ENCODE peak calls at places on chromosomes 13 and 19, in nine cellular contexts. T is Peyer's patch; X is tibial artery; F is NB4; E is HFF-Myc; V is effector memory CD4-positive, alpha-beta T cell; K is heart left ventricle; O is right lobe of liver; N is GM23248. G is an unnamed sample.

GRCh38 chr13:20175406-20175794 is 14.5 kb upstream of the GJA3 start:
- DNase-seq in T (no peak), X (no peak), F (no peak), E (no peak), V (no peak), K (no peak), O (no peak), N (no peak), G (no peak)

GRCh38 chr13:52711277-52711676 is 28.3 kb downstream of the CNMD start:
- DNase-seq in T (no peak), X (no peak), F (no peak), E (peak), V (no peak), K (no peak), O (no peak), N (no peak), G (no peak)

GRCh38 chr19:37946132-37946531 is 39.1 kb downstream of the SIPA1L3 start:
- DNase-seq in T (no peak), X (no peak), F (no peak), E (no peak), V (no peak), K (no peak), O (no peak), N (no peak), G (no peak)

GRCh38 chr19:1396019-1396767 is 5.1 kb downstream of the GAMT start:
- DNase-seq in T (no peak), X (no peak), F (no peak), E (no peak), V (no peak), K (no peak), O (peak), N (peak), G (no peak)

GRCh38 chr19:14943601-14944000 is 2.3 kb downstream of the OR7C2 start:
- DNase-seq in T (no peak), X (no peak), F (peak), E (no peak), V (no peak), K (no peak), O (no peak), N (peak), G (no peak)

GRCh38 chr19:57135797-57136196 is 9.2 kb downstream of the ZIM3 start:
- DNase-seq in T (no peak), X (no peak), F (no peak), E (no peak), V (no peak), K (no peak), O (no peak), N (no peak), G (no peak)

GRCh38 chr19:35755160-35755549 is 1.7 kb downstream of the HSPB6 start:
- DNase-seq in T (no peak), X (no peak), F (no peak), E (no peak), V (no peak), K (no peak), O (no peak), N (no peak), G (no peak)

GRCh38 chr19:28497137-28497536 is 715.8 kb downstream of the UQCRFS1 start:
- DNase-seq in T (no peak), X (no peak), F (no peak), E (no peak), V (no peak), K (no peak), O (no peak), N (no peak), G (no peak)

GRCh38 chr13:110116072-110116487 is 190.9 kb downstream of the COL4A1 start:
- DNase-seq in T (peak), X (peak), F (peak), E (no peak), V (no peak), K (peak), O (peak), N (peak), G (peak)

GRCh38 chr13:44303681-44304432 is 69.8 kb upstream of the SERP2 start:
- DNase-seq in T (no peak), X (peak), F (no peak), E (no peak), V (no peak), K (peak), O (peak), N (no peak), G (no peak)

GRCh38 chr13:31431722-31432137 is 232.0 kb downstream of the B3GLCT start:
- DNase-seq in T (peak), X (peak), F (peak), E (no peak), V (no peak), K (peak), O (no peak), N (peak), G (peak)

GRCh38 chr19:3061214-3062161 is 807 bp downstream of the TLE5 start:
- DNase-seq in T (peak), X (no peak), F (peak), E (no peak), V (peak), K (peak), O (peak), N (peak), G (peak)

GRCh38 chr19:33796164-33797100 is at the start of gene KCTD15:
- DNase-seq in T (no peak), X (no peak), F (peak), E (no peak), V (no peak), K (no peak), O (peak), N (peak), G (no peak)

GRCh38 chr19:33293255-33294057 is 8.9 kb downstream of the CEBPA start:
- DNase-seq in T (peak), X (no peak), F (peak), E (no peak), V (no peak), K (no peak), O (peak), N (peak), G (no peak)

GRCh38 chr19:17680235-17680722 is 7.9 kb downstream of the UNC13A start:
- DNase-seq in T (peak), X (peak), F (peak), E (no peak), V (no peak), K (peak), O (peak), N (peak), G (peak)

GRCh38 chr19:14507704-14508246 is 10.4 kb downstream of the DNAJB1 start:
- DNase-seq in T (no peak), X (no peak), F (no peak), E (no peak), V (no peak), K (no peak), O (no peak), N (peak), G (no peak)

GRCh38 chr13:48741377-48741776 is 87.6 kb downstream of the CYSLTR2 start:
- DNase-seq in T (no peak), X (no peak), F (no peak), E (peak), V (no peak), K (no peak), O (no peak), N (no peak), G (no peak)

GRCh38 chr19:58545286-58546068 is 1.6 kb downstream of the TRIM28 start:
- DNase-seq in T (no peak), X (no peak), F (no peak), E (no peak), V (no peak), K (no peak), O (no peak), N (peak), G (no peak)

GRCh38 chr13:21012841-21013681 is 48.3 kb downstream of the LATS2 start:
- DNase-seq in T (peak), X (peak), F (no peak), E (no peak), V (no peak), K (no peak), O (peak), N (peak), G (no peak)

GRCh38 chr19:52171321-52172169 is at the start of gene ZNF836:
- DNase-seq in T (peak), X (peak), F (peak), E (peak), V (peak), K (peak), O (peak), N (peak), G (peak)

GRCh38 chr13:36606060-36606459 is 67.8 kb upstream of the SERTM1 start:
- DNase-seq in T (no peak), X (no peak), F (no peak), E (no peak), V (no peak), K (no peak), O (no peak), N (no peak), G (no peak)

GRCh38 chr13:109408596-109409382 is 377.6 kb downstream of the IRS2 start:
- DNase-seq in T (no peak), X (no peak), F (peak), E (no peak), V (no peak), K (no peak), O (peak), N (no peak), G (no peak)

GRCh38 chr13:62931901-62932883 is 1516.5 kb upstream of the PCDH20 start:
- DNase-seq in T (no peak), X (no peak), F (no peak), E (no peak), V (no peak), K (no peak), O (no peak), N (peak), G (no peak)

GRCh38 chr19:35123573-35123972 is 8.0 kb downstream of the FXYD3 start:
- DNase-seq in T (no peak), X (peak), F (no peak), E (no peak), V (no peak), K (no peak), O (no peak), N (peak), G (no peak)

GRCh38 chr13:76764429-76764828 is 121.8 kb downstream of the KCTD12 start:
- DNase-seq in T (peak), X (peak), F (peak), E (no peak), V (no peak), K (peak), O (peak), N (peak), G (no peak)

GRCh38 chr13:36432106-36432544 is at the start of gene CCNA1:
- DNase-seq in T (peak), X (no peak), F (peak), E (no peak), V (no peak), K (peak), O (no peak), N (peak), G (no peak)

GRCh38 chr13:97982286-97982685 is 28.8 kb downstream of the IPO5 start:
- DNase-seq in T (no peak), X (no peak), F (no peak), E (no peak), V (no peak), K (no peak), O (no peak), N (peak), G (no peak)

GRCh38 chr13:59746291-59746962 is 417.3 kb downstream of the DIAPH3 start:
- DNase-seq in T (no peak), X (no peak), F (no peak), E (no peak), V (no peak), K (no peak), O (no peak), N (peak), G (no peak)

GRCh38 chr19:13153627-13154240 is 3.5 kb downstream of the IER2 start:
- DNase-seq in T (peak), X (no peak), F (peak), E (no peak), V (no peak), K (no peak), O (peak), N (peak), G (no peak)

DNA sequence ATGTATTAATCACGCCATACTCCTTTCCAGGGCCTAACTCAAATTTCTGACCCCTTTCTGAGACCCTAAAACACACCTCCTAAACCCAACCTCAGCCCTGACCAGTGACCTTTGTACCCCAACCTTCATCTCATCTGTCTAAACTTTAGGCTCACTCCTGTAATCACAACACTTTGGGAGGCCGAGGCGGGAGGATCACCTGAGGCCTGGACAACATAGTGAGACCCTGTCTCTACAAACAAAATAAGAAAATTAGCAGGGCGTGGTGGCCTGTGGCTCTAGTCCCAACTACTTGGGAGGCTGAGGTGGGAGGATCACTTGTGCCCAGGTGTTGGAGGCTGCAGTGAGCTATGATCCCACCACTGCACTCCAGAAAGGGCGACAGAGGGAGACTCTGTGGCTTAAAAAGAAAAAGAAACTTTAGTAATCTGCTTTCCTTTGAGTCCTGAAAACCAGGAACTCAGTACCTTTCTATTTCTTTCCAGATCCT is 4.7 kb downstream of the RTN2 start:
- DNase-seq in T (no peak), X (no peak), F (no peak), E (no peak), V (no peak), K (no peak), O (no peak), N (no peak), G (no peak)
- H3K4me3 ChIP-seq in T (no peak), X (peak), F (no peak), E (peak), V (no peak), K (peak), O (no peak), N (peak), G (no peak)

GRCh38 chr19:4338441-4339350 is at the start of gene STAP2:
- DNase-seq in T (peak), X (no peak), F (no peak), E (no peak), V (no peak), K (no peak), O (peak), N (no peak), G (no peak)
- H3K4me3 ChIP-seq in T (peak), X (peak), F (no peak), E (peak), V (peak), K (peak), O (peak), N (peak), G (peak)

DNA sequence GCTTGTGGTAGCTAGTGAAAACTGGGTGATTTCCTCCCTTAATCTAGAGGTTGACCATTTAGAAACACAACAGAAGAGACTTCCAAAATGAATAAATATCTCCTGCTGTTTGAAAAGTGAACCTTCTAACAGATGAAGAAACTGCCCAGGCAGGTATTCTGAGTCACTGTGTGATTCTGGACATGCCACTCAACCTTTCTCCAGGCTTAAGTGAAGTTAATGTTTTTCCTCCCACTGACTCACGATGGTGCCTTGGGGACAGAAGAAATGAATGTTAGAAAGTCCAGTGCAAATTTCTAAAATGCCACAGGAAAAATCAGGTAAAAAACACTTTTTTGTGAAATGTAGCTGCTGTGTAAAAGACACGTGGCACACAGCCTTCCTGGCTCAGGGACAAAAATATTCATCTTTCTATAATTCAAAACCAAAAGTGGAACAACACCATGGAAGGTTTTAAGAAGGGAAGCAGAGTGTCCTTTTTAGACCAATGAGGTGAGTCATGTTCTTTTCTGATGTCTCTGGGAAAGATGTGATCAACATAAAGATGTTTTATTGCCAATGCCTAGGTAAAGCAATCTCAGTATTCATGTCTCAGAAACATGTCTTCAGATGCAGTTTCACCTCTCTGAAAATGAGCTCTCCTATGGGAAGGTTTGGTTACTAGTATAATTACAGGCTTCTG is 9.1 kb downstream of the UBE2L5 start:
- DNase-seq in T (no peak), X (no peak), F (no peak), E (no peak), V (no peak), K (no peak), O (no peak), N (peak), G (no peak)
- H3K4me3 ChIP-seq in T (no peak), X (no peak), F (no peak), E (no peak), V (no peak), K (no peak), O (no peak), N (no peak), G (no peak)

DNA sequence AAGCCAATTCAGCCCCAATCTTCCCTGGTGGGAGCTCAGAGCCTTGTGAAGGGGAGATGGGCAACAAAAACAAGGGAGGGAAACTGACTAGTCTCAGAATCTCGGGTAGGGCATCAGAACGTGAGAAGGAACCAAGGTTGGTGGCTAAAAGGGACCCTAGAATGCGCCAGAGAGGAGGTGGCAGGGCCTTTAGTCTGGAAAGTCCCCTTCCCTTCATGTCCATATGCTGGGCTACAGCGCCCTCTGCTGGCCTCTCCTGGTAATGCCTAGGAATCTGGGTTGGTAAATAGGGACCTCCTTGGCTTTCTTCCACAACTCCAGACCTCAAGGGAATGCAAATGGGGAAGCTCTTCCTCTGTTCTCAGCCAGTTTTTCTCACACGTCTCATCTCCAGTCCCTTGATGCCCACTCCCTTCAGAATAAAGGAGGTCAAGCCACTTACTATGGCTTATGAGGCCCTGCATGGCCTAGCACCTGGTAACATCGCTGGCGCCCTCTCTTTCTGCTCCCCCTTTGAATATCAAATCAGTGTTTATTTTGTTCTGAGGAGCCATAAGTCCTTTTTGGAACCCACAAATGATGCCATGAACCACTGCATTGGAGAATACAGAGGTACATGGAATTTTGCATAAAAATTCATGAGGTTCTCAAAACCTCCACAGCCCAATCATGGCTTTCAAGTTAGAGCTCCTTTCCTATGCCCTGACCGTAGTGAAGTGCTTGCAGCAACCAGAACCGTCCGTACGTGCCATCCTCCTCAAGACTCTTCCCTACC is 1.3 kb upstream of the CCDC97 start:
- DNase-seq in T (peak), X (peak), F (peak), E (peak), V (peak), K (peak), O (peak), N (peak), G (peak)
- H3K4me3 ChIP-seq in T (peak), X (peak), F (no peak), E (peak), V (peak), K (peak), O (no peak), N (peak), G (peak)

DNA sequence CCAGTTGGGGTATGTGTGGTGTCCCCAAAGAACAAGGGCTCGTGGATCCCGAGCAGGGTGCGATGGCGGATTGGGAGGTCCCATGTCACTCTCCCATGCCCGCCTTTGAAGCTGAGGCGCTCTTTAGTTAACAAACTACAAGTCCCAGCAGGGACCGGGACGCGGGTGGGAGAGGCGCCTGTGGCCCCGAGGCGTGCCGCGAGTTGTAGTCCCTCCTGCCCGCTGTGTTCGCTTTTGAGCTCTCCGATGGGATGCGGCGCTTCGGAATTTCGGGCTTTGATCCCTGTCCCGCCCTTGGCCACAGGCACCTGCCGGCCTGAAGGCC is 10.9 kb downstream of the CYTH2 start:
- DNase-seq in T (peak), X (peak), F (no peak), E (no peak), V (no peak), K (peak), O (no peak), N (peak), G (peak)
- H3K4me3 ChIP-seq in T (peak), X (peak), F (no peak), E (peak), V (peak), K (peak), O (peak), N (peak), G (peak)

GRCh38 chr13:41065098-41065497 is 3.8 kb downstream of the WBP4 start:
- DNase-seq in T (no peak), X (no peak), F (no peak), E (peak), V (no peak), K (no peak), O (no peak), N (peak), G (no peak)
- H3K4me3 ChIP-seq in T (no peak), X (no peak), F (no peak), E (no peak), V (no peak), K (no peak), O (no peak), N (peak), G (no peak)